ENCODE peak calls at places on chromosomes 11 and 22, in four cellular contexts. One of them, this sample, is unnamed.

GRCh38 chr11:75768112-75768908 is at the start of gene DGAT2:
- DNase-seq in SW 1271: peak; percentile 82
- DNase-seq in small intestine: peak; percentile 75
- DNase-seq in HTR-8/SVneo: peak; percentile 84
- DNase-seq in this sample: peak; percentile 47

GRCh38 chr11:2579315-2580060 is 120.3 kb downstream of the KCNQ1OT1 start:
- DNase-seq in small intestine: no peak
- DNase-seq in HTR-8/SVneo: no peak
- DNase-seq in SW 1271: no peak
- DNase-seq in this sample: no peak

GRCh38 chr22:26916236-26916635 is 258.8 kb downstream of the MIAT start:
- DNase-seq in SW 1271: no peak
- DNase-seq in small intestine: no peak
- DNase-seq in HTR-8/SVneo: no peak
- DNase-seq in this sample: no peak

GRCh38 chr11:60978546-60979380 is 7.3 kb downstream of the CD6 start:
- DNase-seq in HTR-8/SVneo: no peak
- DNase-seq in small intestine: peak; percentile 35
- DNase-seq in SW 1271: no peak
- DNase-seq in this sample: peak; percentile 7

GRCh38 chr22:21855715-21856114 is 11.7 kb downstream of the MAPK1 start:
- DNase-seq in small intestine: no peak
- DNase-seq in SW 1271: no peak
- DNase-seq in HTR-8/SVneo: no peak
- DNase-seq in this sample: peak; percentile 20

GRCh38 chr11:1397146-1397861 is 7.6 kb downstream of the BRSK2 start:
- DNase-seq in HTR-8/SVneo: no peak
- DNase-seq in SW 1271: no peak
- DNase-seq in small intestine: no peak
- DNase-seq in this sample: no peak

GRCh38 chr22:35451602-35452001 is 51.7 kb downstream of the MCM5 start:
- DNase-seq in SW 1271: no peak
- DNase-seq in small intestine: no peak
- DNase-seq in HTR-8/SVneo: no peak
- DNase-seq in this sample: no peak

GRCh38 chr11:67563354-67564114 is 20.1 kb upstream of the GSTP1 start:
- DNase-seq in SW 1271: peak; percentile 71
- DNase-seq in small intestine: peak; percentile 94
- DNase-seq in HTR-8/SVneo: peak; percentile 63
- DNase-seq in this sample: peak; percentile 94

GRCh38 chr11:74462009-74462408 is 5.3 kb downstream of the KCNE3 start:
- DNase-seq in small intestine: peak; percentile 61
- DNase-seq in SW 1271: no peak
- DNase-seq in HTR-8/SVneo: peak; percentile 35
- DNase-seq in this sample: peak; percentile 20

GRCh38 chr11:47139878-47140277 is 36.8 kb downstream of the ARFGAP2 start:
- DNase-seq in SW 1271: no peak
- DNase-seq in HTR-8/SVneo: no peak
- DNase-seq in small intestine: no peak
- DNase-seq in this sample: no peak

GRCh38 chr11:117905524-117905923 is 23.7 kb downstream of the TMPRSS13 start:
- DNase-seq in small intestine: no peak
- DNase-seq in HTR-8/SVneo: no peak
- DNase-seq in SW 1271: no peak
- DNase-seq in this sample: no peak

GRCh38 chr11:109612481-109612880 is 190.5 kb downstream of the C11orf87 start:
- DNase-seq in SW 1271: no peak
- DNase-seq in HTR-8/SVneo: no peak
- DNase-seq in small intestine: no peak
- DNase-seq in this sample: no peak

GRCh38 chr11:14308897-14309387 is 50.0 kb downstream of the RRAS2 start:
- DNase-seq in small intestine: no peak
- DNase-seq in HTR-8/SVneo: no peak
- DNase-seq in SW 1271: no peak
- DNase-seq in this sample: no peak

GRCh38 chr11:48093795-48094642 is 113.7 kb downstream of the PTPRJ start:
- DNase-seq in HTR-8/SVneo: peak; percentile 29
- DNase-seq in small intestine: peak; percentile 93
- DNase-seq in SW 1271: no peak
- DNase-seq in this sample: no peak

GRCh38 chr22:22120160-22120559 is 124.4 kb upstream of the VPREB1 start:
- DNase-seq in HTR-8/SVneo: no peak
- DNase-seq in small intestine: no peak
- DNase-seq in SW 1271: no peak
- DNase-seq in this sample: no peak

GRCh38 chr22:38305481-38306448 is 11.5 kb downstream of the CSNK1E start:
- DNase-seq in HTR-8/SVneo: no peak
- DNase-seq in SW 1271: no peak
- DNase-seq in small intestine: peak; percentile 31
- DNase-seq in this sample: no peak

GRCh38 chr11:30422389-30422788 is 99.5 kb downstream of the ARL14EP start:
- DNase-seq in HTR-8/SVneo: no peak
- DNase-seq in SW 1271: no peak
- DNase-seq in small intestine: no peak
- DNase-seq in this sample: no peak